ENCODE peak calls at places on chromosomes 3 and 15, in five cellular contexts. H is HCEC 1CT; G is stimulated activated CD4-positive, alpha-beta T cell treated with anti-CD3 and anti-CD28 coated beads, Interleukin-4, amount 100 ng/mL, for 1 hour; E is ELR; M is HCT116. B is an unnamed sample.

GRCh38 chr3:79410136-79410535 is 357.7 kb downstream of the ROBO1 start:
- DNase-seq in H (no peak), G (no peak), E (no peak), M (no peak), B (no peak)

GRCh38 chr3:155352900-155353490 is 59.5 kb upstream of the STRIT1 start:
- DNase-seq in H (peak), G (no peak), E (peak), M (peak), B (peak)

GRCh38 chr3:4906107-4906621 is 73.1 kb upstream of the BHLHE40 start:
- DNase-seq in H (peak), G (no peak), E (peak), M (no peak), B (no peak)

GRCh38 chr3:17070560-17070959 is 185.8 kb downstream of the PLCL2 start:
- DNase-seq in H (peak), G (no peak), E (peak), M (no peak), B (peak)

GRCh38 chr15:93052090-93052892 is 36.7 kb downstream of the RGMA start:
- DNase-seq in H (no peak), G (no peak), E (no peak), M (no peak), B (no peak)

GRCh38 chr3:6928064-6928463 is 67.1 kb downstream of the GRM7 start:
- DNase-seq in H (no peak), G (no peak), E (no peak), M (no peak), B (no peak)

GRCh38 chr3:141550926-141551665 is 64.3 kb downstream of the RASA2 start:
- DNase-seq in H (no peak), G (no peak), E (no peak), M (no peak), B (no peak)

GRCh38 chr3:50418845-50419244 is 59.5 kb upstream of the TMEM115 start:
- DNase-seq in H (peak), G (no peak), E (peak), M (no peak), B (peak)

GRCh38 chr3:64440498-64440897 is 215.2 kb upstream of the PRICKLE2 start:
- DNase-seq in H (peak), G (no peak), E (peak), M (no peak), B (peak)

GRCh38 chr15:100265641-100266035 is 76.1 kb downstream of the ADAMTS17 start:
- DNase-seq in H (no peak), G (no peak), E (no peak), M (no peak), B (no peak)

GRCh38 chr15:59159210-59159609 is 47.4 kb upstream of the LDHAL6B start:
- DNase-seq in H (no peak), G (no peak), E (no peak), M (no peak), B (no peak)

GRCh38 chr3:180306691-180307090 is 270.0 kb upstream of the PEX5L start:
- DNase-seq in H (no peak), G (no peak), E (peak), M (no peak), B (peak)

GRCh38 chr15:39785139-39785538 is 2.5 kb upstream of the FSIP1 start:
- DNase-seq in H (no peak), G (no peak), E (no peak), M (no peak), B (no peak)

GRCh38 chr3:13353936-13354542 is 66.1 kb downstream of the NUP210 start:
- DNase-seq in H (no peak), G (no peak), E (peak), M (no peak), B (no peak)

GRCh38 chr15:57769266-57769665 is 62.8 kb downstream of the POLR2M start:
- DNase-seq in H (peak), G (no peak), E (peak), M (no peak), B (peak)

GRCh38 chr3:37183375-37183831 is 9.0 kb upstream of the LRRFIP2 start:
- DNase-seq in H (peak), G (no peak), E (peak), M (peak), B (peak)

GRCh38 chr3:33636125-33636855 is 81.8 kb downstream of the CLASP2 start:
- DNase-seq in H (peak), G (no peak), E (peak), M (peak), B (peak)

GRCh38 chr3:127456471-127457093 is 134.0 kb downstream of the TPRA1 start:
- DNase-seq in H (peak), G (no peak), E (peak), M (no peak), B (peak)

GRCh38 chr3:51436998-51437639 is 46.0 kb downstream of the RBM15B start:
- DNase-seq in H (no peak), G (no peak), E (peak), M (no peak), B (no peak)

GRCh38 chr15:91258436-91258779 is 158.4 kb downstream of the SV2B start:
- DNase-seq in H (no peak), G (no peak), E (peak), M (no peak), B (no peak)

GRCh38 chr3:61862614-61863289 is 301.4 kb downstream of the PTPRG start:
- DNase-seq in H (no peak), G (no peak), E (no peak), M (no peak), B (no peak)

GRCh38 chr3:183215591-183216202 is 37.4 kb upstream of the B3GNT5 start:
- DNase-seq in H (no peak), G (no peak), E (no peak), M (no peak), B (no peak)

GRCh38 chr3:195904364-195904763 is 4.0 kb downstream of the TNK2 start:
- DNase-seq in H (no peak), G (no peak), E (no peak), M (no peak), B (no peak)

GRCh38 chr3:169765281-169765624 is 393 bp upstream of the TERC start:
- DNase-seq in H (no peak), G (no peak), E (no peak), M (no peak), B (no peak)

GRCh38 chr3:13021141-13021933 is 51.9 kb downstream of the IQSEC1 start:
- DNase-seq in H (no peak), G (no peak), E (no peak), M (no peak), B (no peak)

GRCh38 chr3:69987833-69988232 is 11.7 kb upstream of the SAMMSON start:
- DNase-seq in H (no peak), G (no peak), E (no peak), M (no peak), B (no peak)

GRCh38 chr3:45948409-45948808 is 5.1 kb downstream of the CXCR6 start:
- DNase-seq in H (peak), G (no peak), E (peak), M (no peak), B (peak)

GRCh38 chr3:49805884-49806701 is 3.0 kb downstream of the INKA1 start:
- DNase-seq in H (no peak), G (peak), E (no peak), M (no peak), B (no peak)

GRCh38 chr3:99128740-99129505 is 227.4 kb upstream of the DCBLD2 start:
- DNase-seq in H (peak), G (no peak), E (peak), M (peak), B (peak)

GRCh38 chr15:65901836-65902235 is 32.5 kb downstream of the RAB11A start:
- DNase-seq in H (no peak), G (no peak), E (no peak), M (no peak), B (no peak)

GRCh38 chr15:66619152-66619903 is 53.5 kb upstream of the LCTL start:
- DNase-seq in H (peak), G (peak), E (peak), M (peak), B (peak)

B was measured in LHCN-M2.